ENCODE peak calls at places on chromosome 19, in four cellular contexts. Z, G, F and Y are unnamed samples.
A peak's percentile ranks its signal among the peaks of the same experiment; 100 is the strongest.

GRCh38 chr19:4559569-4559968 is at the start of gene SEMA6B:
- DNase-seq in Z (no peak), G (no peak), F (no peak), Y (no peak)

GRCh38 chr19:23561341-23561740 is 125.7 kb downstream of the ZNF675 start:
- DNase-seq in F (no peak), Z (no peak), G (no peak), Y (no peak)

GRCh38 chr19:16372065-16372915 is 47.7 kb downstream of the KLF2 start:
- DNase-seq in G (no peak), F (no peak), Z (no peak), Y (no peak)

GRCh38 chr19:19077103-19077502 is 13.3 kb downstream of the SLC25A42 start:
- DNase-seq in F (no peak), Z (no peak), G (no peak), Y (no peak)

GRCh38 chr19:56933014-56933705 is 92.6 kb upstream of the PEG3 start:
- DNase-seq in Z (no peak), F (no peak), G (no peak), Y (no peak)

GRCh38 chr19:58562126-58563033 is 4.0 kb upstream of the UBE2M start:
- DNase-seq in F (no peak), G (peak; percentile 52), Z (no peak), Y (no peak)

GRCh38 chr19:1847684-1848398 is 442 bp downstream of the REXO1 start:
- DNase-seq in F (no peak), Z (no peak), G (peak; percentile 72), Y (no peak)

GRCh38 chr19:40542197-40542859 is 34.3 kb upstream of the SHKBP1 start:
- DNase-seq in Z (no peak), G (no peak), F (peak; percentile 26), Y (no peak)

GRCh38 chr19:1651548-1652394 is 644 bp downstream of the TCF3 start:
- DNase-seq in G (peak; percentile 79), F (no peak), Z (peak; percentile 14), Y (peak; percentile 34)

GRCh38 chr19:13153627-13154240 is 3.5 kb downstream of the IER2 start:
- DNase-seq in G (no peak), Z (no peak), F (no peak), Y (no peak)

GRCh38 chr19:40411125-40411842 is 1.9 kb downstream of the PRX start:
- DNase-seq in G (no peak), Z (no peak), F (no peak), Y (no peak)

GRCh38 chr19:5143471-5144411 is 174.8 kb downstream of the KDM4B start:
- DNase-seq in G (no peak), F (no peak), Z (no peak), Y (no peak)

GRCh38 chr19:39830406-39830805 is 3.6 kb downstream of the DYRK1B start:
- DNase-seq in Z (no peak), F (no peak), G (no peak), Y (no peak)

GRCh38 chr19:1364070-1364719 is 19.5 kb upstream of the NDUFS7 start:
- DNase-seq in G (no peak), Z (no peak), F (no peak), Y (no peak)

DNA sequence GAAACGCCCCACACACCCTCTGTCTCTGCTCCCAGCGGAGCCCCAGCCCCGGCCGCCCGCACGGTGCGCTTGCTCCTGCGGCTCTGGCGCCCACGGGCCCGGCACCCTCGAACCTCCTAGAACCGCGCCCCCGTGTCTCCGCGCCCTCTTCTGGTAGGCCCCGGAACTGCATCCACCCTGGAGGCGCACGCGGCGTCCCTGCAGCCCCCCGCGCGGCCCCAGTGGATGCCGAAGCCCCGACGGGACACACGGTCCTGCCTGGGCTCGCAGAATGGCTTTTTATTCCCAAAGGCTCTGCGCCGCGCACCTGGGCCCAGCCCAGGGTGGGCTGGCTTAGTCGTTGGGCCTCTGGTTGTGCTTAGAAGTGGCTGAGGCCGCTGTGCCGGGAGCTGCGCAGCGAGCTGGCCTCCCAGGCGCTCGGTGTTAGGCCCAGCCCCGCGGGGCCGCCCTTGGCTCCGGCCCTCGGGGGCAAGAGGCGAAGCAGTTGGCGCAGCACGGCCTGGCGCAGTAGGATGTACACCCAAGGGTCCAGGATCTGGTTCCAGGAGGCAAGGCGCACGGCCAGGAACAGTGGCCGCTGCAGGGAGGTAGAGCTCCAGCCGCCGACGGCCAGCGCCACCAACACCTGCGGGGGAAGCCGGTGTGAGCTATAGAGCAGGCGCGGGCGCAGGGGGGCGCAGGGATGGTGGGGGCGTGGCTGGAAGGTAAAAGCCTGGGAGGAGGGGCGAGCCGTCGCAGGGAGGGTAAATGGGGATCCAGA is 2.8 kb downstream of the PTGER1 start:
- DNase-seq in F (no peak), G (peak; percentile 88), Z (peak; percentile 57), Y (peak; percentile 70)
- TF ChIP-seq CTCF in F (peak; percentile 99), G (peak; percentile 93), Z (peak; percentile 63), Y (peak; percentile 99)

GRCh38 chr19:33437351-33438015 is 64.0 kb downstream of the CEBPG start:
- DNase-seq in F (no peak), G (no peak), Z (no peak), Y (no peak)
- H3K27ac ChIP-seq in F (no peak overlapping the region), G (no peak overlapping the region), Z (no peak overlapping the region), Y (no peak overlapping the region)

GRCh38 chr19:10227215-10227971 is 3.7 kb downstream of the S1PR2 start:
- DNase-seq in G (no peak), F (no peak), Z (no peak), Y (no peak)
- TF ChIP-seq CTCF in G (peak; percentile 17), F (no peak), Z (no peak), Y (no peak)

GRCh38 chr19:33813391-33814101 is 16.9 kb downstream of the KCTD15 start:
- DNase-seq in F (no peak), Z (no peak), G (no peak), Y (no peak)
- H3K27ac ChIP-seq in F (no peak overlapping the region), Z (no peak overlapping the region), G (no peak overlapping the region), Y (peak overlapping the region; percentile 53)

GRCh38 chr19:53102701-53103140 is 501 bp downstream of the ZNF160 start:
- DNase-seq in Z (no peak), G (peak; percentile 61), F (no peak), Y (peak; percentile 20)
- TF ChIP-seq CTCF in Z (no peak), G (no peak), F (no peak), Y (no peak)